ENCODE peak calls at places on chromosomes 13 and 19, in ten cellular contexts. L is HepG2, N is breast epithelium, E is SK-N-SH, J is suprapubic skin, Y is HCT116, B is transverse colon, O is stomach, T is endothelial cell of umbilical vein, K is GM23338. M is an unnamed sample.
A peak's percentile ranks its signal among the peaks of the same experiment; 100 is the strongest.

GRCh38 chr13:42786696-42787095 is 5.3 kb downstream of the FAM216B start:
- DNase-seq in L (no peak), N (no peak), E (no peak), J (no peak), Y (no peak), B (no peak), O (no peak), T (no peak), K (no peak), M (no peak)

GRCh38 chr13:49217962-49218492 is 2.1 kb upstream of the MLNR start:
- DNase-seq in L (no peak), N (no peak), E (no peak), J (no peak), Y (no peak), B (no peak), O (no peak), T (no peak), K (peak; percentile 20), M (peak; percentile 62)

GRCh38 chr19:1428738-1429391 is 9.3 kb upstream of the RPS15 start:
- DNase-seq in L (no peak), N (no peak), E (no peak), J (no peak), Y (no peak), B (no peak), O (no peak), T (no peak), K (no peak), M (no peak)

GRCh38 chr13:73913043-73913740 is 221.0 kb downstream of the KLF12 start:
- DNase-seq in L (no peak), N (no peak), E (no peak), J (no peak), Y (no peak), B (no peak), O (no peak), T (peak; percentile 27), K (no peak), M (no peak)

GRCh38 chr13:43354147-43354945 is 331.0 kb downstream of the DNAJC15 start:
- DNase-seq in L (no peak), N (no peak), E (peak; percentile 19), J (no peak), Y (no peak), B (no peak), O (no peak), T (no peak), K (no peak), M (no peak)

GRCh38 chr13:97367427-97367826 is 66.5 kb upstream of the RAP2A start:
- DNase-seq in L (no peak), N (no peak), E (no peak), J (no peak), Y (no peak), B (no peak), O (no peak), T (no peak), K (peak; percentile 26), M (no peak)

GRCh38 chr13:99386911-99387788 is 80.0 kb upstream of the GPR183 start:
- DNase-seq in L (peak; percentile 35), N (no peak), E (peak; percentile 58), J (no peak), Y (peak; percentile 12), B (peak; percentile 80), O (peak; percentile 46), T (peak; percentile 33), K (peak; percentile 84), M (no peak)

GRCh38 chr19:54650108-54650666 is 12.6 kb upstream of the LILRB4 start:
- DNase-seq in L (no peak), N (no peak), E (no peak), J (no peak), Y (no peak), B (no peak), O (no peak), T (no peak), K (no peak), M (no peak)

GRCh38 chr13:63864171-63864902 is 2448.7 kb upstream of the PCDH20 start:
- DNase-seq in L (no peak), N (no peak), E (no peak), J (no peak), Y (no peak), B (no peak), O (no peak), T (no peak), K (peak; percentile 3), M (no peak)
- TF ChIP-seq POLR2AphosphoS5 in L (no peak), N (no peak), E (no peak), J (no peak), Y (no peak), B (no peak), O (no peak), T (no peak), K (no peak), M (no peak)

GRCh38 chr19:3366104-3366760 is at the start of gene NFIC:
- DNase-seq in L (no peak), N (peak; percentile 82), E (peak; percentile 84), J (peak; percentile 91), Y (peak; percentile 51), B (peak; percentile 71), O (peak; percentile 78), T (peak; percentile 67), K (peak; percentile 77), M (peak; percentile 96)

GRCh38 chr19:3365093-3365446 is 1.3 kb upstream of the NFIC start:
- DNase-seq in L (no peak), N (no peak), E (no peak), J (no peak), Y (no peak), B (no peak), O (no peak), T (no peak), K (no peak), M (no peak)

GRCh38 chr19:3366761-3367571 is 583 bp downstream of the NFIC start:
- DNase-seq in L (no peak), N (no peak), E (peak; percentile 86), J (no peak), Y (no peak), B (peak; percentile 54), O (no peak), T (peak; percentile 42), K (no peak), M (no peak)

GRCh38 chr19:3364501-3364858 is 1.9 kb upstream of the NFIC start:
- DNase-seq in L (no peak), N (no peak), E (no peak), J (no peak), Y (no peak), B (no peak), O (no peak), T (no peak), K (no peak), M (no peak)

DNA sequence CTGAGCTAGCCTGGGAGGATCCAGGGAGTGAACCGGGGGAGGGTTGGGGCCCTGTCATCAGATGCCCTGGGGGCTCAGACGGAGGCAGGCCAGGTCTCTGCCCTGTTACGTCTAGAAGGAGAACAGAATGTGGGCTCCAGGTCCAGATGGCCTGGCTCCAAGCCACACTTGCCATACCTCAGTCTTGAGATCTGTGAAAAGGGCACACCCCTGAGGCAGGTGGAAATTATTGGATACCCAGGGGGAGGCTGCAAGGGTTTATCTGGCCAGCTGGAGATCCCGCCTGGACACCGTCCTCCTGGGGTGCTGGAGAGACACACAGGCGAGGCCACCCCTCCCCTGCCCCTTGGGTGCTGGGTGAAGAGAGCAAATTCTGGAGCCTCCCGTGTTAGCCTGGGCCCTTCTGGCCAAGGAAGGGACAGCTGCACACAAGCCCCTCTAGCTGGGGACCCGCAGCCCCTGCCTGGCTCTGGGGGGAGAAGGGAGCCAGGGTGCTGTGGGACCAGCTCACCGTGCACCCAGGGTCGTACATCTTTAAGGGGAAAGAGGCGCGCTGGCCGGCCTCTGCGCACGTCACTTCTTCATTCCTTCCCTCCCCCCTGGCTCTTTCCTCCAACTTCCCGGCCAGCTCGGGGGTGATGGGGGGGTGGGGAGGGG is 808 bp upstream of the NFIC start:
- DNase-seq in L (no peak), N (peak; percentile 70), E (peak; percentile 82), J (no peak), Y (peak; percentile 40), B (peak; percentile 66), O (peak; percentile 67), T (no peak), K (no peak), M (no peak)
- H3K4me3 ChIP-seq in L (no peak overlapping the region), N (peak overlapping the region; percentile 95), E (peak overlapping the region; percentile 67), J (peak overlapping the region; percentile 72), Y (peak overlapping the region; percentile 91), B (peak overlapping the region; percentile 91), O (peak overlapping the region; percentile 82), T (peak overlapping the region; percentile 18), K (peak overlapping the region; percentile 52), M (peak overlapping the region; percentile 64)

DNA sequence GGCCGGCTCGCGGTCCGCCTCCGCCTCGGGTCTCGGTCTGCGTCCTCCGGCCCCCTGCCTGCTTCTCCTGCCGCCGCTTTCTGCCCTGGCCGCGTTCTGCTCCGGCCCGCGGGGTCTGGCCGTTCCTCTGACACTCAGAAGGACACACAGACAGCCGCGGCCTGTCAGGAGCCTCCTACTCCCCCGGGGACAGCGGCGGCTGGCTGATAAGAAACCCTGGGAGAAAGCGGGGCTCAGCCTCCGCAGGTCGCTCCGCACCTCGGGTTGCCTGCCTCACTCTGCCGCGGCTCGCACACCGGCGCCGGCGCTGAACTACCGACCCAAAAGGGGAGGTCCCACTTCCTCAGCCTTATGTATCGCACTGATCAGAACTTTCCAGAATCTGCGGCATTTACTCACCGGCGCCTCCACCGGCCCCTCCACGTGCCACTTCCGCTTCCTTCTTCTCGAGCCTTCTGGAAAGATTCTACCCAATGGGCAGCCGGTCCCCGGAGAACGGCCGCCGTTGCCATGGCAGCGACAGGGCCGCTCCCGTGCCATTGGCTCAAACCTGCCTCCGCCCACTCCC is at the start of gene HSPH1:
- DNase-seq in L (peak; percentile 96), N (peak; percentile 98), E (peak; percentile 94), J (peak; percentile 99), Y (peak; percentile 91), B (peak; percentile 99), O (peak; percentile 98), T (peak; percentile 98), K (peak; percentile 98), M (peak; percentile 99)
- TF ChIP-seq POLR2AphosphoS5 in L (peak; percentile 76), N (peak; percentile 63), E (peak; percentile 94), J (peak; percentile 59), Y (peak; percentile 74), B (peak; percentile 87), O (peak; percentile 91), T (peak; percentile 75), K (peak; percentile 75), M (peak; percentile 88)

GRCh38 chr13:50225188-50226155 is 210.2 kb downstream of the KCNRG start:
- DNase-seq in L (peak; percentile 46), N (no peak), E (no peak), J (no peak), Y (no peak), B (no peak), O (no peak), T (no peak), K (no peak), M (no peak)

GRCh38 chr13:50224534-50224933 is 209.3 kb downstream of the KCNRG start:
- DNase-seq in L (no peak), N (no peak), E (no peak), J (no peak), Y (no peak), B (no peak), O (no peak), T (no peak), K (no peak), M (no peak)

GRCh38 chr13:50219743-50220142 is 204.5 kb downstream of the KCNRG start:
- DNase-seq in L (no peak), N (no peak), E (no peak), J (no peak), Y (no peak), B (no peak), O (no peak), T (no peak), K (no peak), M (no peak)

GRCh38 chr13:50220938-50221337 is 205.7 kb downstream of the KCNRG start:
- DNase-seq in L (no peak), N (no peak), E (no peak), J (no peak), Y (no peak), B (no peak), O (no peak), T (no peak), K (no peak), M (no peak)

DNA sequence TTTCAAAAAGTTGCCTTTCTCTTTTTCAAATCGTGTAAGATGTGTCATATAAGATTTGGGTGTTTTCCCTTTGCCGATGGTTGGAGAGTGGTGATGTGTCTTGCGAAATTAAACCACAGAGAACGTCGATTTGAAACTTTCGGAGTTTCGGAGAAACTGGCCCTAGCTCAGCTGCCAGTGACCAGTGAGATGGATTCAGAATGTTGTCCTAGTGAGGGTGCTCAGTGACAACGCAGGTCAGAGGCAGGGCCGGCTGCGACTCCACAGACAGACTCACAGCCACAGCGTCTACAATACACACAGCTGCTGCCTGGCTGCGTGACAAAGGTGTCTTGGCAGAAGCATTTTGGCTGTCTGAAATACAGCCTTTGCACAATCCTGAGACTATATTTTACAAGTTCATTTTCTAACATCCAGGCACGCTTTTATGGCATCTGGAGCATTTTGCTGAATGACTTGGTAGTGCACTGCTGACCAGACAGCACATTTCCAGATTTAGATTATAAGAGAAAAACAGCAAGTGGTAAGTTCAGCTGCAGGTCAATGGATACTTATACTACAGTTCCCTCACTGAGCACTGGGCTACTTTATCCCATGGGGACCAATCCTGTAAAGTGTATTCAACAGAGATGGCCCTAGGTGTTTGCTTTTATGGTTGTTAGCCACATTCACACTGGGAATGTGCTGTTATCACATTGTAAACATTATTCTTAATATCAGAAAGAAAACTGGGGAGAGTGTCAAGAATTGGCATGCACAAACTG is 207.5 kb downstream of the KCNRG start:
- DNase-seq in L (no peak), N (peak; percentile 64), E (no peak), J (no peak), Y (no peak), B (peak; percentile 60), O (peak; percentile 67), T (no peak), K (no peak), M (peak; percentile 93)
- H3K4me3 ChIP-seq in L (no peak overlapping the region), N (peak overlapping the region; percentile 51), E (no peak overlapping the region), J (no peak overlapping the region), Y (no peak overlapping the region), B (no peak overlapping the region), O (peak overlapping the region; percentile 19), T (no peak overlapping the region), K (no peak overlapping the region), M (peak overlapping the region; percentile 27)

M was measured in esophagus muscularis mucosa.